ENCODE peak calls at places on chromosome 2, in nine cellular contexts. Q is choroid plexus epithelial cell, T is WTC11, I is HFFc6, B is GM10248, V is ascending aorta, L is brain microvascular endothelial cell, X is IMR-90, J is AG04450. G is an unnamed sample.

GRCh38 chr2:39762448-39762847 is 16.6 kb downstream of the THUMPD2 start:
- DNase-seq in T (no peak), I (no peak), L (no peak), J (no peak), B (no peak), Q (no peak), X (no peak), V (no peak), G (no peak)

GRCh38 chr2:24779121-24779520 is 14.1 kb downstream of the PTRHD1 start:
- DNase-seq in V (no peak), T (no peak), X (no peak), I (no peak), B (no peak), Q (no peak), L (no peak), J (no peak), G (no peak)

GRCh38 chr2:172624996-172625395 is 69.1 kb downstream of the PDK1 start:
- DNase-seq in I (no peak), X (peak), L (no peak), J (no peak), V (no peak), B (no peak), Q (no peak), T (no peak), G (no peak)

GRCh38 chr2:172674034-172674967 is 61.3 kb upstream of the RAPGEF4 start:
- DNase-seq in I (no peak), V (no peak), Q (peak), X (no peak), J (no peak), B (peak), T (peak), L (peak), G (peak)

GRCh38 chr2:86786001-86786536 is 4.6 kb downstream of the CD8A start:
- DNase-seq in I (no peak), X (no peak), T (no peak), B (no peak), V (no peak), J (no peak), Q (no peak), L (no peak), G (no peak)

GRCh38 chr2:135701442-135701841 is 40.2 kb upstream of the UBXN4 start:
- DNase-seq in J (no peak), Q (peak), T (no peak), V (no peak), B (no peak), L (no peak), I (peak), X (peak), G (no peak)

GRCh38 chr2:126894082-126894481 is 4.6 kb upstream of the TEX51 start:
- DNase-seq in L (no peak), V (peak), I (no peak), J (no peak), Q (no peak), T (no peak), X (no peak), B (no peak), G (no peak)

GRCh38 chr2:199457147-199458016 is at the start of gene SATB2:
- DNase-seq in Q (peak), V (no peak), L (peak), I (peak), T (peak), B (peak), J (no peak), X (peak), G (peak)

GRCh38 chr2:161427413-161428239 is 11.5 kb downstream of the TBR1 start:
- DNase-seq in J (no peak), T (peak), X (no peak), V (no peak), B (no peak), L (no peak), Q (no peak), I (no peak), G (peak)

GRCh38 chr2:160142472-160142871 is 57.6 kb downstream of the ITGB6 start:
- DNase-seq in J (no peak), B (no peak), T (no peak), V (no peak), Q (no peak), L (peak), I (no peak), X (no peak), G (no peak)

GRCh38 chr2:181440336-181440735 is 16.9 kb upstream of the ITGA4 start:
- DNase-seq in L (no peak), T (no peak), X (no peak), B (no peak), I (no peak), J (no peak), Q (no peak), V (no peak), G (no peak)
- TF ChIP-seq CTCF in L (no peak), T (no peak), X (no peak), B (no peak), I (no peak), J (no peak), Q (no peak), V (no peak), G (no peak)

GRCh38 chr2:27071990-27072830 is 756 bp upstream of the OST4 start:
- DNase-seq in V (peak), J (peak), X (peak), T (peak), I (no peak), Q (peak), L (no peak), B (peak), G (peak)
- TF ChIP-seq CTCF in V (no peak), J (no peak), X (no peak), T (no peak), I (no peak), Q (no peak), L (no peak), B (no peak), G (no peak)

GRCh38 chr2:46612675-46613074 is 133.3 kb downstream of the TMEM247 start:
- DNase-seq in X (no peak), Q (no peak), L (no peak), I (no peak), V (no peak), T (no peak), J (no peak), B (no peak), G (no peak)

GRCh38 chr2:46621499-46621898 is 142.1 kb downstream of the TMEM247 start:
- DNase-seq in J (no peak), V (no peak), T (no peak), I (no peak), B (no peak), Q (no peak), L (no peak), X (no peak), G (no peak)

GRCh38 chr2:46610014-46610413 is 130.6 kb downstream of the TMEM247 start:
- DNase-seq in B (no peak), J (no peak), V (no peak), L (no peak), Q (no peak), X (no peak), I (no peak), T (no peak), G (no peak)

DNA sequence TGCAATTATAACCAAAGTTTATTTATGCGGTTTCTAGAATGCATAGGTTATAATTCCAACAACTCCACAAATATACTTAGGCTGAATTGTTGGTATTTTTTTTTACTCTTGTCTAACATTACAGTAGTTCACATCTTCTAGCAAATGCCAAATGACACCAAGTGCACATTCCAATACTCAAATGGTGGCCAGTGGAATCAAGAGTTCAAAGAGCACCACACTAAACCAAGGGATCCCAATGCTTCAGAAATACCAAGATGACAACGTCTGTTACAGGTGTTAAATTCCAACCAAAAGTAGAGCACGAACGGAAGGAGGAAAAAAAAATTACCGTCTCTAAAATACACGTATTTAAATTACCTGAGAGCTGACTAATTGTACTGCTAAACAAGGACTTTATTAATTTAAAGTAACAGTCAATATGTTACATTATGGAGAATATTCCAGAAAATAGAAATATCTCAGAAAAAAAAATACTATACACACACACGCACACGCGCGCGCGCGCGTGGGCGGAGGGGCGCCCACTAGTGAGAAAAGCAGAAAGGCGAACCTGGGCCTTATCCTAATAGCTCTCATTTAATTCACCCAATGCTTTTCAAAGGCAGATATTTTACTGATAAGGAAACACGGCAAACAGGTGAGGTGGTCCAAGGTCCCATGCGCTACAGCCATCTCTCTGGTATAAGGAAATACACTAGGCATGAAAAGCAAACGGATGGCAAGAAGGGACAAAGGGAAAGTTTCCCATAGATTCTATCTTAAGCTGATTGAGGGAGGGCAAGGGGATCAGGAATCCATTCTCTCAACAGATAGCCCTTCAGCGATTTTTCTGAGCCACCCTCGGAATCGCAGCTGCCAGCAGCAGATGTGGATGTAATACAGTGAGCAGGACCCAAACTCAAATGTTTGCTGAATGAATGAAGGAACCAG is 136.5 kb downstream of the TMEM247 start:
- DNase-seq in V (no peak), L (no peak), T (no peak), X (peak), Q (peak), J (no peak), B (peak), I (peak), G (peak)
- TF ChIP-seq CTCF in V (no peak), L (peak), T (no peak), X (peak), Q (peak), J (peak), B (peak), I (peak), G (no peak)

GRCh38 chr2:97784953-97785352 is 71.6 kb downstream of the ZAP70 start:
- DNase-seq in V (no peak), L (no peak), B (no peak), X (no peak), I (no peak), T (no peak), J (no peak), Q (no peak), G (no peak)
- TF ChIP-seq CTCF in V (no peak), L (no peak), B (no peak), X (no peak), I (no peak), T (no peak), J (no peak), Q (no peak), G (no peak)

GRCh38 chr2:129192117-129192516 is 787.3 kb upstream of the RAB6C start:
- DNase-seq in Q (no peak), J (no peak), V (no peak), X (no peak), B (no peak), T (no peak), I (no peak), L (no peak), G (no peak)
- TF ChIP-seq CTCF in Q (no peak), J (no peak), V (no peak), X (no peak), B (no peak), T (no peak), I (no peak), L (no peak), G (no peak)

GRCh38 chr2:951224-952006 is 766 bp downstream of the SNTG2 start:
- DNase-seq in Q (no peak), V (no peak), X (no peak), I (no peak), J (no peak), T (peak), L (no peak), B (no peak), G (peak)

GRCh38 chr2:955829-956731 is 5.4 kb downstream of the SNTG2 start:
- DNase-seq in Q (no peak), J (no peak), V (no peak), I (no peak), X (no peak), T (peak), B (no peak), L (no peak), G (no peak)

GRCh38 chr2:953408-953807 is 2.8 kb downstream of the SNTG2 start:
- DNase-seq in Q (no peak), J (no peak), T (no peak), L (no peak), X (no peak), B (no peak), V (no peak), I (no peak), G (no peak)

GRCh38 chr2:953975-954686 is 3.5 kb downstream of the SNTG2 start:
- DNase-seq in T (no peak), B (no peak), I (peak), J (no peak), Q (peak), L (no peak), V (no peak), X (peak), G (no peak)

DNA sequence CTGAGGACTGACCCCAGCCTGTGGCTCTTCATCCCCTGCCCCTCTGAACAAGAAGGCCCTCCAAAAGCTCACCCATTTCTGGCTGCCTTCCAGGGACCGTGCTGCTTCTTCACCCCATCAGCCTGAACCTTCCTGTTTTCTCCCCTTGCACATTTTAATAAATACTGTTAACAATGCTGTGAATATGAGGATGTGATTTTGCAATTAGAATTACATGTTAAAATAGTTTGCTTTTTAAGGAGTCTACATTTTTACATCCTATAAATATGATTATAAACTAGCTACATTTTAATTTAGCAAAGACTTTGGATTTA is 4.0 kb downstream of the SNTG2 start:
- DNase-seq in L (no peak), Q (no peak), I (no peak), X (no peak), B (no peak), J (no peak), V (no peak), T (no peak), G (no peak)
- TF ChIP-seq CTCF in L (no peak), Q (no peak), I (no peak), X (no peak), B (no peak), J (no peak), V (no peak), T (no peak), G (no peak)

GRCh38 chr2:27320958-27321543 is 1.8 kb downstream of the MPV17 start:
- DNase-seq in X (peak), I (peak), T (peak), B (no peak), L (peak), Q (peak), V (peak), J (peak), G (no peak)
- TF ChIP-seq CTCF in X (peak), I (peak), T (no peak), B (no peak), L (peak), Q (peak), V (no peak), J (peak), G (no peak)

DNA sequence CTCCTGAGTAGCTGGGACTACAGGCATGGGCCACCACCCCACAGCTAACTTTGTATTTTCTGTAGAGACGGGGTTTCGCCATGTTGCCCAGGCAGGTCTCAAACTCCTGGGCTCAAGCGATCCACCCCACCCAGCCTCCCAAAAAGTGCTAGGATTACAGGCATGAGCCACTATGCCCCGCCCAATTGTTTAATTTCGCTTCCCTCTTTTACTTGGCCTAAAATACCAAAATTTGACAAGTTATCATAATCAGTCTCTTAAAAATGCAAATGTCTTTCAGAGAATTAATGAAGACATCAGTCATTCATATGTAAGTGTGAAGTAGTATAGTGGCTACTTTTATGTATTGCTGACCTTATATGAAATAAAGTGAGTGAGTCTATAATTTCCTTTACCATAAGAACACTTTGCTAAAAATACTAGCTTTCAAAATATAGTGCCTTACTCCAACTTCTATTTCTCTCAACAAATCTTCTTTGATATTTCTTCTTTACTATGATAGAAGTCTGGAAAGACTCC is 9.8 kb downstream of the FBXO11 start:
- DNase-seq in I (no peak), J (no peak), B (no peak), Q (no peak), X (no peak), V (no peak), T (no peak), L (no peak), G (no peak)
- TF ChIP-seq CTCF in I (no peak), J (no peak), B (no peak), Q (no peak), X (no peak), V (no peak), T (no peak), L (no peak), G (no peak)

GRCh38 chr2:196160966-196161365 is 10.4 kb downstream of the STK17B start:
- DNase-seq in I (no peak), V (no peak), B (no peak), T (no peak), X (no peak), J (no peak), Q (no peak), L (no peak), G (no peak)
- TF ChIP-seq CTCF in I (no peak), V (no peak), B (no peak), T (no peak), X (no peak), J (no peak), Q (no peak), L (no peak), G (no peak)

G was measured in GM20000.